ENCODE peak calls at places on chromosome 7, in four cellular contexts. B is HEK293T, F is germinal center, R is NT2/D1. K is an unnamed sample.

GRCh38 chr7:1856161-1856965 is 186.3 kb downstream of the ELFN1 start:
- DNase-seq in F (no peak), R (no peak), B (no peak), K (no peak)

GRCh38 chr7:120207037-120207436 is 65.9 kb upstream of the KCND2 start:
- DNase-seq in F (no peak), B (no peak), R (no peak), K (no peak)

GRCh38 chr7:2903686-2904162 is 59.6 kb upstream of the GNA12 start:
- DNase-seq in B (no peak), F (no peak), R (no peak), K (no peak)

GRCh38 chr7:117279931-117280525 is 42.8 kb downstream of the WNT2 start:
- DNase-seq in F (no peak), B (no peak), R (no peak), K (no peak)

GRCh38 chr7:29408841-29409243 is 154.8 kb upstream of the PRR15 start:
- DNase-seq in R (peak), F (peak), B (peak), K (peak)

GRCh38 chr7:128172151-128172550 is 68.9 kb upstream of the LEP start:
- DNase-seq in B (no peak), F (no peak), R (no peak), K (peak)

GRCh38 chr7:38303866-38304265 is 30.4 kb upstream of the TARP start:
- DNase-seq in F (no peak), B (no peak), R (no peak), K (no peak)

GRCh38 chr7:13904689-13905088 is 84.8 kb downstream of the ETV1 start:
- DNase-seq in B (no peak), R (no peak), F (no peak), K (no peak)

GRCh38 chr7:159083001-159083697 is 61.5 kb downstream of the VIPR2 start:
- DNase-seq in R (no peak), B (no peak), F (no peak), K (no peak)

GRCh38 chr7:142866361-142867096 is 11.7 kb downstream of the EPHB6 start:
- DNase-seq in B (peak), F (no peak), R (peak), K (no peak)

GRCh38 chr7:23898619-23899018 is 188.6 kb downstream of the STK31 start:
- DNase-seq in R (no peak), F (no peak), B (no peak), K (no peak)

GRCh38 chr7:113963356-113963755 is 44.5 kb upstream of the PPP1R3A start:
- DNase-seq in R (no peak), B (no peak), F (no peak), K (no peak)

GRCh38 chr7:149225106-149225505 is 14.3 kb upstream of the ZNF212 start:
- DNase-seq in F (no peak), B (no peak), R (no peak), K (no peak)

GRCh38 chr7:51126324-51126723 is 190.3 kb downstream of the COBL start:
- DNase-seq in F (no peak), R (no peak), B (no peak), K (no peak)

GRCh38 chr7:25026156-25026555 is 46.2 kb upstream of the OSBPL3 start:
- DNase-seq in B (no peak), R (peak), F (no peak), K (no peak)

GRCh38 chr7:97130417-97131139 is 13.1 kb downstream of the SDHAF3 start:
- DNase-seq in F (no peak), B (no peak), R (no peak), K (no peak)

GRCh38 chr7:132443776-132444520 is 132.3 kb downstream of the PLXNA4 start:
- DNase-seq in R (no peak), B (no peak), F (no peak), K (no peak)

GRCh38 chr7:1512781-1513656 is 8.8 kb upstream of the INTS1 start:
- DNase-seq in R (no peak), F (peak), B (no peak), K (no peak)

GRCh38 chr7:13044309-13044708 is 356.9 kb downstream of the ARL4A start:
- DNase-seq in F (no peak), R (no peak), B (peak), K (no peak)

GRCh38 chr7:141220263-141220662 is 146.4 kb downstream of the TMEM178B start:
- DNase-seq in B (peak), F (no peak), R (no peak), K (peak)

GRCh38 chr7:130959743-130960207 is 225.8 kb upstream of the KLF14 start:
- DNase-seq in F (no peak), B (peak), R (no peak), K (no peak)

GRCh38 chr7:11914645-11915044 is 82.6 kb upstream of the THSD7A start:
- DNase-seq in R (no peak), B (no peak), F (no peak), K (no peak)

GRCh38 chr7:46175221-46175620 is 254.1 kb upstream of the IGFBP3 start:
- DNase-seq in B (no peak), F (no peak), R (no peak), K (no peak)

GRCh38 chr7:36661135-36661840 is 63.0 kb downstream of the AOAH start:
- DNase-seq in F (no peak), R (peak), B (no peak), K (peak)

GRCh38 chr7:91034459-91035368 is 229.5 kb upstream of the FZD1 start:
- DNase-seq in F (peak), R (peak), B (peak), K (peak)

GRCh38 chr7:2069472-2069860 is 163.3 kb downstream of the MAD1L1 start:
- DNase-seq in F (no peak), R (no peak), B (no peak), K (no peak)

K was measured in DMS153.